ENCODE peak calls at places on chromosomes 2 and 18, in four cellular contexts. One of them, this sample, is unnamed. For H3K4me1, the result is how much of the 10 kb centered on the place peaks cover.

GRCh38 chr2:165587335-165587938 is 117.9 kb downstream of the CSRNP3 start:
- DNase-seq in lung: no peak
- DNase-seq in cardiac muscle cell: no peak
- DNase-seq in uterus: no peak
- DNase-seq in this sample: no peak

GRCh38 chr2:167005096-167005495 is 116.8 kb downstream of the XIRP2 start:
- DNase-seq in lung: no peak
- DNase-seq in cardiac muscle cell: no peak
- DNase-seq in uterus: no peak
- DNase-seq in this sample: no peak

GRCh38 chr18:45056907-45057306 is 376.2 kb downstream of the SETBP1 start:
- DNase-seq in lung: no peak
- DNase-seq in cardiac muscle cell: no peak
- DNase-seq in uterus: no peak
- DNase-seq in this sample: no peak

GRCh38 chr2:7577769-7578168 is 660.6 kb downstream of the RNF144A start:
- DNase-seq in lung: no peak
- DNase-seq in cardiac muscle cell: no peak
- DNase-seq in uterus: no peak
- DNase-seq in this sample: no peak

GRCh38 chr2:27715318-27716165 is 51.9 kb downstream of the SLC4A1AP start:
- DNase-seq in lung: no peak
- DNase-seq in cardiac muscle cell: peak
- DNase-seq in uterus: peak
- DNase-seq in this sample: no peak

GRCh38 chr2:203790134-203790533 is 77.4 kb upstream of the CTLA4 start:
- DNase-seq in lung: no peak
- DNase-seq in cardiac muscle cell: no peak
- DNase-seq in uterus: no peak
- DNase-seq in this sample: no peak

GRCh38 chr2:44494006-44494405 is 132.3 kb downstream of the CAMKMT start:
- DNase-seq in lung: no peak
- DNase-seq in cardiac muscle cell: no peak
- DNase-seq in uterus: no peak
- DNase-seq in this sample: no peak

GRCh38 chr2:122955761-122956160 is 1069.3 kb upstream of the CNTNAP5 start:
- DNase-seq in lung: no peak
- DNase-seq in cardiac muscle cell: peak
- DNase-seq in uterus: no peak
- DNase-seq in this sample: no peak

GRCh38 chr2:232854082-232854481 is 16.0 kb upstream of the SNORC start:
- DNase-seq in lung: peak
- DNase-seq in cardiac muscle cell: peak
- DNase-seq in uterus: no peak
- DNase-seq in this sample: no peak

GRCh38 chr2:16302969-16303592 is 362.6 kb downstream of the CYRIA start:
- DNase-seq in lung: no peak
- DNase-seq in cardiac muscle cell: no peak
- DNase-seq in uterus: no peak
- DNase-seq in this sample: no peak

GRCh38 chr18:74066018-74066417 is 81.6 kb downstream of the FBXO15 start:
- DNase-seq in lung: no peak
- DNase-seq in cardiac muscle cell: no peak
- DNase-seq in uterus: no peak
- DNase-seq in this sample: no peak

GRCh38 chr2:216235462-216235861 is 126.3 kb downstream of the XRCC5 start:
- DNase-seq in lung: peak
- DNase-seq in cardiac muscle cell: no peak
- DNase-seq in uterus: no peak
- DNase-seq in this sample: peak
- H3K27ac ChIP-seq in lung: no peak
- H3K27ac ChIP-seq in cardiac muscle cell: no peak
- H3K27ac ChIP-seq in uterus: no peak
- H3K27ac ChIP-seq in this sample: no peak

GRCh38 chr18:7307018-7307417 is 76.1 kb downstream of the LRRC30 start:
- DNase-seq in lung: no peak
- DNase-seq in cardiac muscle cell: no peak
- DNase-seq in uterus: no peak
- DNase-seq in this sample: no peak

GRCh38 chr18:7307586-7307985 is 76.7 kb downstream of the LRRC30 start:
- DNase-seq in lung: no peak
- DNase-seq in cardiac muscle cell: no peak
- DNase-seq in uterus: no peak
- DNase-seq in this sample: no peak

GRCh38 chr18:7303751-7304370 is 73.0 kb downstream of the LRRC30 start:
- DNase-seq in lung: no peak
- DNase-seq in cardiac muscle cell: peak
- DNase-seq in uterus: no peak
- DNase-seq in this sample: peak

GRCh38 chr18:7303306-7303705 is 72.4 kb downstream of the LRRC30 start:
- DNase-seq in lung: no peak
- DNase-seq in cardiac muscle cell: peak
- DNase-seq in uterus: no peak
- DNase-seq in this sample: peak

GRCh38 chr18:7305416-7305815 is 74.5 kb downstream of the LRRC30 start:
- DNase-seq in lung: no peak
- DNase-seq in cardiac muscle cell: no peak
- DNase-seq in uterus: no peak
- DNase-seq in this sample: no peak
- H3K4me1 ChIP-seq in lung: under half
- H3K4me1 ChIP-seq in cardiac muscle cell: under half
- H3K4me1 ChIP-seq in uterus: under half
- H3K4me1 ChIP-seq in this sample: under half

GRCh38 chr2:97928591-97928990 is 67.2 kb downstream of the TMEM131 start:
- DNase-seq in lung: no peak
- DNase-seq in cardiac muscle cell: no peak
- DNase-seq in uterus: no peak
- DNase-seq in this sample: no peak

GRCh38 chr2:97931118-97931850 is 64.5 kb downstream of the TMEM131 start:
- DNase-seq in lung: no peak
- DNase-seq in cardiac muscle cell: no peak
- DNase-seq in uterus: no peak
- DNase-seq in this sample: no peak

GRCh38 chr2:97935719-97936161 is 60.0 kb downstream of the TMEM131 start:
- DNase-seq in lung: no peak
- DNase-seq in cardiac muscle cell: peak
- DNase-seq in uterus: no peak
- DNase-seq in this sample: no peak

GRCh38 chr2:97932975-97933662 is 62.6 kb downstream of the TMEM131 start:
- DNase-seq in lung: no peak
- DNase-seq in cardiac muscle cell: no peak
- DNase-seq in uterus: no peak
- DNase-seq in this sample: no peak

GRCh38 chr2:97931851-97932211 is 63.9 kb downstream of the TMEM131 start:
- DNase-seq in lung: no peak
- DNase-seq in cardiac muscle cell: no peak
- DNase-seq in uterus: no peak
- DNase-seq in this sample: no peak
- H3K27ac ChIP-seq in lung: no peak
- H3K27ac ChIP-seq in cardiac muscle cell: no peak
- H3K27ac ChIP-seq in uterus: no peak
- H3K27ac ChIP-seq in this sample: no peak

DNA sequence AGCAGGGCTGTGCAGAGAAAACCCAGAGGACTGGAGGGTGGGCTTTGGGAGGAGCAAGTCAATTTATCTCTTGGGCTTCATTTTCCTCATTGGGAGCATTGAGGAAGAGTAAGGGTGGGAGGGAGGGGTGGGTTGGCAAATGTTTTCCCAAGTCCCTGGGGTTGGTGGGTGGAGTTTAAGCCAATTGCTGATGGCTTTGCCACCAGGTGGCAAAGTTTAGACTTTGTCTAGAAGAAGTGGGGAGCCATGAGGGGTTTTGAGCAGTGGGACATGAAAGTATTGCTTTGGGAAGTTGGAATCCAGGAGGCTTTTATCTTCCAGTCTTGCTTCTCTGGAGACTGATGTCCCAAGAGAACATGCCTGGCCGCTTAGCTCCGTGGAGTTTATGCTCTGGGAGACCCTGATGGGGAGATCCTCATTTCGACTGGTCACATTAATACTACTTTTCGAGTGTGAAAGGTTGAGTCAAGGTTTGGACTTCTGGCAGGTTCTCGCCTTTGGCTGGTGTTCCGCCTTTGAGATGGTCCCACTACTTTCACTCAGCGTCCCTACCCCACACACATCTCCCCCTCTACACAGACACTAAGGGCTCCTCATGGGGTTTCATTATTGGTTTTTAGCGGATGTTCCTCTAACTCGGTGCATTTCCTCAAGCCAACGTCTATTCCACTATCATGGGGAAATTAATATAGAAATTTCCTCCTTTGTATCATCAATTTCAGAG is 126.7 kb downstream of the PRKCE start:
- DNase-seq in lung: no peak
- DNase-seq in cardiac muscle cell: no peak
- DNase-seq in uterus: no peak
- DNase-seq in this sample: no peak
- H3K4me1 ChIP-seq in lung: under half
- H3K4me1 ChIP-seq in cardiac muscle cell: under half
- H3K4me1 ChIP-seq in uterus: under half
- H3K4me1 ChIP-seq in this sample: under half

DNA sequence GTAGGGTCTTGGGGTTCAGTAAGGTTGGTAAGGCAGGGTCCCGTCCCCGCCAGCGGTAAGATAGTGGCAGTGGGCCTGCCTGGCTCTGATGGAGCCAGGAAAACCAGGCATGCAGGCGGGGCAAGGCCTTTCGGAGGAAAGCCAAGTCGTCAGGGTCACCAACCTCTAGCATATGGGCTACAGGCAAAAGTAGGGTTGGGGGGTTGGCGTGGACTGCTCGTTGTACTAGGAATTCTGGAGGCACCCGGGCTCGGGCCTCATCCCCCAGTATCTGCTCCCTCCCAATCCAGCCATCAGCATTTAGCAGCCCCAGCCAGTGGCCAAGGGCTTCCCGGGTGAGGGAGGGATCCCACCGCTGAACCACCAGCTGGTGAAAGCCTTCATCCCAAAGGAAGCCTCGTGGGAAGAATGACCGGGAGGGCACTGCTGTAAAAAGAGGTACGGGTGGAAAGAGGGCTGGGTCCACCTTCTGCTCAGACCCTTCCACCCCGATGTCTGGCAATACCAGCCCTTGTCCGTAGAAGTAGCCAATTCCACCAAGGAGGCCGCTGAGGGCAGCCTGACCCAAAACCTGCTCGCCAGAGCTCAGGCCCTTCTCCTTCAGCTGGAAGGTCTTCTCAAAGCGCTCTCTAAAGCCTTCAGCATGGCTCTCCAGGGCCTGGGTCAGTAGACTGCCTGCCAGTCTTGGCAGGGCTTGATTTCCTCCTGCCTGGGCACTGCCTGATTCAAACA is 3.0 kb downstream of the MOGS start:
- DNase-seq in lung: no peak
- DNase-seq in cardiac muscle cell: no peak
- DNase-seq in uterus: no peak
- DNase-seq in this sample: no peak
- H3K27ac ChIP-seq in lung: no peak
- H3K27ac ChIP-seq in cardiac muscle cell: no peak
- H3K27ac ChIP-seq in uterus: no peak
- H3K27ac ChIP-seq in this sample: no peak

DNA sequence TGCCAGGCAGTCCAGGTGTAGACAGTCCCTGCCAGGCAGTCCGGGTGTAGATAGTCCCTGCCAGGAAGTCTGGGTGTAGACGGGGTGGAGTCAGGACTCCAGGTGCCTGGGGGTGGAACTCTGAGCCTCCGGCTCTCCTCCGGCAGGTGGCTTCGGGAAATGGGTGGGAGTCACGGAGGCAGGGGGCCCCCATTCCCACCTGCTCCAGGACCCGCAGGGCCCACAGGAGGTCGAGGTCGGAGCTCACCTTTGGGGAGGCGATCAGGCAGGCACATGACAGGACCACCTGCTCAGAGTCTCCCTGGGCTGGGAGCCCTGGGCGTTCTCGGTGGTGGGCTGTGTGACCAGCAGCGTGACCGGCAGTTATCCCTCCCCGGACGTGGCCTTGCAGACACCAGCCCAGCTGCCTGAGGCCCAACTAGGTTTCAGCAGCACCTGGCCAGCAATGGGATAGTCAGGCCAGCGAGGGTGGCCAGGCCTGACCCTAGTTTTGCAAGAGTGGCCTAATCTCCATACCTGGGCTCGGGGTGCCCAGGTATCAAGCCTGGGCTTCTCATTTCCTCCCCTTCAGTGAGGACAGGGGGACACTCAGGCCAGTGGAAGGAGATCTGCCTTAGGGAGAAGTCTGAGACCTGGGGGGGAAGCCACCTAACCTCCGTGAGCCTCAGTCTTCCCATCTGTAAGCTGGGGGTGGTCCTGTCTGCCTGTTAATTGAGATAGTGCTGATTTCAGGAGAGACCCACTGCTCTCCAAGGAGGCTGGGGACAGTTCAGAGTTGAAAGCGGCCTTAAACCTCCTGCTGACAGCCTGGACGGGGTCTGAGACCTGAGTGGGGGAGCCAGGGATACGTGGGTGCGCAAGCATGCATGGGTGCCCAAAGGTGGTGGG is 13.2 kb downstream of the GPC1 start:
- DNase-seq in lung: no peak
- DNase-seq in cardiac muscle cell: no peak
- DNase-seq in uterus: no peak
- DNase-seq in this sample: no peak
- H3K4me1 ChIP-seq in lung: under half
- H3K4me1 ChIP-seq in cardiac muscle cell: under half
- H3K4me1 ChIP-seq in uterus: under half
- H3K4me1 ChIP-seq in this sample: under half

This sample was measured in esophagus muscularis mucosa.